ENCODE peak calls at places on chromosome 15, in seven cellular contexts. One of them, this sample, is unnamed.

GRCh38 chr15:53274630-53275029 is 484.5 kb upstream of the ONECUT1 start:
- DNase-seq in neuronal stem cell: no peak
- DNase-seq in IMR-90: no peak
- DNase-seq in H9: no peak
- DNase-seq in trophoblast cell: no peak
- DNase-seq in mesenchymal stem cell: no peak
- DNase-seq in H1: no peak
- DNase-seq in this sample: no peak

GRCh38 chr15:72790302-72790955 is 6.9 kb upstream of the ADPGK start:
- DNase-seq in neuronal stem cell: no peak
- DNase-seq in IMR-90: peak
- DNase-seq in H9: no peak
- DNase-seq in trophoblast cell: no peak
- DNase-seq in mesenchymal stem cell: no peak
- DNase-seq in H1: no peak
- DNase-seq in this sample: no peak

GRCh38 chr15:70055601-70056051 is 42.1 kb downstream of the TLE3 start:
- DNase-seq in neuronal stem cell: no peak
- DNase-seq in IMR-90: no peak
- DNase-seq in H9: no peak
- DNase-seq in trophoblast cell: peak
- DNase-seq in mesenchymal stem cell: no peak
- DNase-seq in H1: no peak
- DNase-seq in this sample: peak

GRCh38 chr15:72916939-72917338 is 133.4 kb upstream of the ADPGK start:
- DNase-seq in neuronal stem cell: no peak
- DNase-seq in IMR-90: no peak
- DNase-seq in H9: no peak
- DNase-seq in trophoblast cell: no peak
- DNase-seq in mesenchymal stem cell: peak
- DNase-seq in H1: no peak
- DNase-seq in this sample: no peak

GRCh38 chr15:43901485-43901884 is 74.7 kb downstream of the WDR76 start:
- DNase-seq in neuronal stem cell: no peak
- DNase-seq in IMR-90: no peak
- DNase-seq in H9: no peak
- DNase-seq in trophoblast cell: no peak
- DNase-seq in mesenchymal stem cell: no peak
- DNase-seq in H1: no peak
- DNase-seq in this sample: no peak

GRCh38 chr15:52680041-52680391 is 828 bp upstream of the ATOSA start:
- DNase-seq in neuronal stem cell: peak
- DNase-seq in IMR-90: peak
- DNase-seq in H9: no peak
- DNase-seq in trophoblast cell: peak
- DNase-seq in mesenchymal stem cell: peak
- DNase-seq in H1: no peak
- DNase-seq in this sample: no peak

GRCh38 chr15:90067953-90068613 is 34.2 kb downstream of the IDH2 start:
- DNase-seq in neuronal stem cell: no peak
- DNase-seq in IMR-90: no peak
- DNase-seq in H9: no peak
- DNase-seq in trophoblast cell: no peak
- DNase-seq in mesenchymal stem cell: no peak
- DNase-seq in H1: no peak
- DNase-seq in this sample: no peak

GRCh38 chr15:67025719-67026118 is 39.7 kb upstream of the SMAD3 start:
- DNase-seq in neuronal stem cell: no peak
- DNase-seq in IMR-90: peak
- DNase-seq in H9: peak
- DNase-seq in trophoblast cell: peak
- DNase-seq in mesenchymal stem cell: peak
- DNase-seq in H1: no peak
- DNase-seq in this sample: no peak

GRCh38 chr15:73050561-73051297 is 1.5 kb upstream of the NEO1 start:
- DNase-seq in neuronal stem cell: no peak
- DNase-seq in IMR-90: no peak
- DNase-seq in H9: no peak
- DNase-seq in trophoblast cell: no peak
- DNase-seq in mesenchymal stem cell: no peak
- DNase-seq in H1: no peak
- DNase-seq in this sample: no peak

GRCh38 chr15:70783610-70784021 is 20.3 kb upstream of the UACA start:
- DNase-seq in neuronal stem cell: no peak
- DNase-seq in IMR-90: peak
- DNase-seq in H9: no peak
- DNase-seq in trophoblast cell: peak
- DNase-seq in mesenchymal stem cell: peak
- DNase-seq in H1: no peak
- DNase-seq in this sample: peak

GRCh38 chr15:24676431-24676830 is 856 bp downstream of the NPAP1 start:
- DNase-seq in neuronal stem cell: no peak
- DNase-seq in IMR-90: no peak
- DNase-seq in H9: peak
- DNase-seq in trophoblast cell: no peak
- DNase-seq in mesenchymal stem cell: no peak
- DNase-seq in H1: peak
- DNase-seq in this sample: peak

GRCh38 chr15:41825572-41826535 is 2.0 kb upstream of the JMJD7 start:
- DNase-seq in neuronal stem cell: no peak
- DNase-seq in IMR-90: no peak
- DNase-seq in H9: no peak
- DNase-seq in trophoblast cell: no peak
- DNase-seq in mesenchymal stem cell: no peak
- DNase-seq in H1: no peak
- DNase-seq in this sample: peak

GRCh38 chr15:48177875-48178611 is at the start of gene MYEF2:
- DNase-seq in neuronal stem cell: peak
- DNase-seq in IMR-90: peak
- DNase-seq in H9: peak
- DNase-seq in trophoblast cell: peak
- DNase-seq in mesenchymal stem cell: peak
- DNase-seq in H1: peak
- DNase-seq in this sample: peak

GRCh38 chr15:90580541-90580940 is 50.8 kb downstream of the CRTC3 start:
- DNase-seq in neuronal stem cell: no peak
- DNase-seq in IMR-90: no peak
- DNase-seq in H9: no peak
- DNase-seq in trophoblast cell: no peak
- DNase-seq in mesenchymal stem cell: no peak
- DNase-seq in H1: no peak
- DNase-seq in this sample: no peak

GRCh38 chr15:82793737-82794136 is 12.1 kb downstream of the FSD2 start:
- DNase-seq in neuronal stem cell: no peak
- DNase-seq in IMR-90: no peak
- DNase-seq in H9: no peak
- DNase-seq in trophoblast cell: no peak
- DNase-seq in mesenchymal stem cell: no peak
- DNase-seq in H1: no peak
- DNase-seq in this sample: no peak
- H3K4ac ChIP-seq in neuronal stem cell: no peak
- H3K4ac ChIP-seq in IMR-90: no peak
- H3K4ac ChIP-seq in H9: no peak
- H3K4ac ChIP-seq in trophoblast cell: no peak
- H3K4ac ChIP-seq in mesenchymal stem cell: no peak
- H3K4ac ChIP-seq in H1: no peak
- H3K4ac ChIP-seq in this sample: no peak

DNA sequence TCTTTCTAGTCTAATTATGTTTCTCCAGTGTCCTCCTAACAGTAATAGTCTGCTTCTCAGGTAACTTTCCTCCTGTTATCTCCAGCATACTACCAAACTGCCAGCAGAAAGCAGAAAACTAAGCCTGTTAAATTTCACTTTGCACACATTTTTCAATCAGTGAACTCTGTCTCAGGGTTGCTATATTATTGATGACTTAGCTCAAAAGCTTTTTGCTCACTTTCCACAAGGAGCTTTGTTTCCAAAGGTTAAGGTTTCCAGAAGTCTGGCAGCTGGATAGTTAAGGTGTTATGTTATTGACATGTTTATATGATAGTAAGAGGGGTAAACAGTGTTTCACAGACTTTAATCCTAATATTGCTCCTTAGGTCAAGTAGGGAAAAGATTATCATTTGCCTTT is 5.1 kb downstream of the TRPM7 start:
- DNase-seq in neuronal stem cell: no peak
- DNase-seq in IMR-90: no peak
- DNase-seq in H9: no peak
- DNase-seq in trophoblast cell: no peak
- DNase-seq in mesenchymal stem cell: no peak
- DNase-seq in H1: no peak
- DNase-seq in this sample: no peak
- H3K4ac ChIP-seq in neuronal stem cell: no peak
- H3K4ac ChIP-seq in IMR-90: no peak
- H3K4ac ChIP-seq in H9: no peak
- H3K4ac ChIP-seq in trophoblast cell: no peak
- H3K4ac ChIP-seq in mesenchymal stem cell: no peak
- H3K4ac ChIP-seq in H1: no peak
- H3K4ac ChIP-seq in this sample: no peak

DNA sequence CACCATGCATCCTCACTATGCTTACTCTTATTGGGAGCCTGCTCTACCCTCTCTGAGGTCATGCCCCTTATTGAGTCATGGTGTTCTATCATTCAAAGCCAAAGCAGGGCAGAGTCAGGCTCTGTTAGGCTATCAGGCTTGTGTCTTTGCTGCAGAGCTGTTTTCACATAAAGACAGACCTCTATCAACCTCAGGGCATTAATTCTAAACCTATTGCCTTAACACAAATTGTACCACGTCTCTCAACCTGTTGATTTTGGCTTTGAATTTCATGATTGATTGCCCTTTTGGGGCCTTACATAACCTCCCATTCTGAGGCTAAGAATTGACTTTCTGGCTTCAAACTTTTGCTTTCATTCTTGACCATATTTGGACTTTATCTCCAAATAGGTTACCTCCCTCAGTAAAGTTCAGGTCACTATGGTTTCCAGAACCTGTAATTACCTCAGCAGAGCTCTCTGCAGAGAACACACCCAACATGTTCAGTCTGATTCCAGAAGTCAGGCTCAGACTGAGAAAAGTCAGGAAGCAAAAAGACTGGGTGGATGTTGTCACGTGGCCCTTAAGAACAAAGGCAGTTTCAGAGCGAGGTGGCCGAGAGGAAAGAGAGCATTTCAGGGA is 221.4 kb upstream of the NANOGP8 start:
- DNase-seq in neuronal stem cell: peak
- DNase-seq in IMR-90: peak
- DNase-seq in H9: no peak
- DNase-seq in trophoblast cell: peak
- DNase-seq in mesenchymal stem cell: peak
- DNase-seq in H1: no peak
- DNase-seq in this sample: peak
- H3K4ac ChIP-seq in neuronal stem cell: no peak
- H3K4ac ChIP-seq in IMR-90: peak
- H3K4ac ChIP-seq in H9: no peak
- H3K4ac ChIP-seq in trophoblast cell: no peak
- H3K4ac ChIP-seq in mesenchymal stem cell: peak
- H3K4ac ChIP-seq in H1: no peak
- H3K4ac ChIP-seq in this sample: no peak

DNA sequence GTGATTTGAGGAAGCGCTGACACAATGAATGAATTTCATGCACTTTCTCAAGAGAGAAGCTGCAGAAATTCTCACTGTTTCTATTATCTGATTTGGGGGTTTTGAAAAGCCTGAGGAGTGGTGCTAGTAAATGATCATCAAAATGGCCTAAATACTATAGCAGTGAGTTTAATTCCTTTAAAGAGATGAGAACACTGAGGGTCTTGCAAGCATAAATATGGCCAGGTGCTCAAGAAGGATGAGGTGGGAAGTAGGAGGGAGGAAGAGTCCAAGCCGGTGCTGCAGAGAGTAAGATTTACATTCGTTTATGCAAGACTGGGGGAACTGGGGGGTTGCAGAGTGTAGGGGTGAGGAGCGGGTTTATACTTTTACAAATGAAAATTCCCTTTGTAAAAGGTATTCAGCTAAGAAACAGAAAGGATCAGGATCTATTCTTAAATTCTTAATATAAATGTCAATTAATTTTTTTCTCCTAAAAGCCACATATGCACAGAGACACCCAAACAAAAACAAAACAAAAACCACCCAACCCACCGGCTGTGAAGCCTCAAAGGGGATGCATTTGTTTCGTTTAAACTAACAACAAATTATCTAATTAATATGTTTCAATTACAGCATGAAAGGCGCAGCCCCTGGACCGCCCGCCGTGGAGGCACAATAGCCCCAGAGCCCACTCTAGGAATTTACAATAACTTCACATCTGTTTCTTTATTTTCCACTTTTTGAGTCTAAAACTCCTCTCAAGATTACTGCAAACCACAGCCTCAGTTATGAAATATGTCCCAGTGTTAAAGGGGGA is 5.7 kb downstream of the FOXB1 start:
- DNase-seq in neuronal stem cell: peak
- DNase-seq in IMR-90: no peak
- DNase-seq in H9: no peak
- DNase-seq in trophoblast cell: no peak
- DNase-seq in mesenchymal stem cell: no peak
- DNase-seq in H1: no peak
- DNase-seq in this sample: no peak
- H3K4ac ChIP-seq in neuronal stem cell: no peak
- H3K4ac ChIP-seq in IMR-90: no peak
- H3K4ac ChIP-seq in H9: no peak
- H3K4ac ChIP-seq in trophoblast cell: no peak
- H3K4ac ChIP-seq in mesenchymal stem cell: no peak
- H3K4ac ChIP-seq in H1: no peak
- H3K4ac ChIP-seq in this sample: no peak

DNA sequence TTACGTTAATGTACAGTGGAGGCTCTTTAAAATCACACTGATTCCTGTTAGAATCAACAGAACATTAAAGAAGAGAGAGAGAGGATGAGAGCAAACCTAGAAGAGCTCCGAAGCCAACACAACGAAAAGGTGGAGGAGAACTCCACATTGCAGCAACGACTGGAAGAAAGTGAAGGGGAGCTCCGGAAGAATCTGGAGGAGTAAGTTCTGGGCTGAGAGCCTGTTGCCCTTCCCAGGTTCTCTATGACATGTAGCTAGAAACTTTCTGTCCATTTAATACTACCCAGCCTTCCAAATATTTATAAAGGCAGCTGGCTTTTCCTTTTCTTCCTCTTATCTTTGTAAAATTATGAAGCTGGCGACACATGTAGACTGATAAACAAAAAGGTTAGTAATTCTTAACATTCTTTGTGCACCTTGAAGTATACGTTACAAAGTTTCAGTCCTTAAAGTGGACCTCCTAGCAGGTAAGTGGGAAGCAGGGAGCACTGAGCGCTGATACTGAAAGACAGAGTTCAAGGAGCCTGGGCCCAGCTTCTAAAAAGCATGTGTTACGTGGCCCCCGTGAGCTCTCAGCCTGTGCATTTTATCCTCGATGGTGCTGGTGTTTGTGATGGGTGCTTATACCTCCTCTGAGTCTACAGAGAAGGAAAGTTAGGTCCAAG is 75.9 kb downstream of the CGNL1 start:
- DNase-seq in neuronal stem cell: no peak
- DNase-seq in IMR-90: no peak
- DNase-seq in H9: no peak
- DNase-seq in trophoblast cell: peak
- DNase-seq in mesenchymal stem cell: no peak
- DNase-seq in H1: no peak
- DNase-seq in this sample: no peak
- H3K4ac ChIP-seq in neuronal stem cell: no peak
- H3K4ac ChIP-seq in IMR-90: no peak
- H3K4ac ChIP-seq in H9: no peak
- H3K4ac ChIP-seq in trophoblast cell: no peak
- H3K4ac ChIP-seq in mesenchymal stem cell: no peak
- H3K4ac ChIP-seq in H1: no peak
- H3K4ac ChIP-seq in this sample: no peak

GRCh38 chr15:23118208-23118607 is 18.4 kb downstream of the GOLGA6L1 start:
- DNase-seq in neuronal stem cell: no peak
- DNase-seq in IMR-90: no peak
- DNase-seq in H9: no peak
- DNase-seq in trophoblast cell: no peak
- DNase-seq in mesenchymal stem cell: no peak
- DNase-seq in H1: no peak
- DNase-seq in this sample: no peak
- H3K4ac ChIP-seq in neuronal stem cell: no peak
- H3K4ac ChIP-seq in IMR-90: no peak
- H3K4ac ChIP-seq in H9: no peak
- H3K4ac ChIP-seq in trophoblast cell: no peak
- H3K4ac ChIP-seq in mesenchymal stem cell: no peak
- H3K4ac ChIP-seq in H1: no peak
- H3K4ac ChIP-seq in this sample: no peak